ENCODE peak calls at places on chromosomes 4 and X, in nine cellular contexts. Q is caudate nucleus, U is SHP77 treated with DMSO at 0.1 percent for 48 hours, X is GM04504, Y is NCI-H1436 treated with DMSO at 0.1 percent for 48 hours, G is GM20000, D is hepatocyte, C is neural progenitor cell, W is SW 1271. R is an unnamed sample.

GRCh38 chr4:157013656-157014055 is 42.1 kb upstream of the PDGFC start:
- DNase-seq in Y (no peak), G (no peak), D (no peak), C (no peak), W (no peak), U (no peak), X (no peak), Q (no peak), R (no peak)

GRCh38 chrX:53242310-53242709 is 17.3 kb upstream of the KDM5C start:
- DNase-seq in X (no peak), C (no peak), W (no peak), Y (no peak), U (no peak), Q (no peak), G (no peak), D (no peak), R (no peak)

GRCh38 chr4:145525291-145525740 is 43.7 kb downstream of the SMAD1 start:
- DNase-seq in U (no peak), X (no peak), Y (no peak), D (no peak), W (no peak), G (no peak), Q (no peak), C (peak; percentile 16), R (no peak)

GRCh38 chr4:32440391-32440790 is 1720.2 kb downstream of the PCDH7 start:
- DNase-seq in D (no peak), G (no peak), U (no peak), W (no peak), X (no peak), C (no peak), Q (no peak), Y (no peak), R (no peak)

GRCh38 chrX:10600479-10600878 is 19.9 kb downstream of the MID1 start:
- DNase-seq in X (no peak), D (no peak), G (no peak), U (no peak), C (no peak), Y (no peak), Q (no peak), W (no peak), R (no peak)

GRCh38 chr4:180164799-180165198 is 2078.4 kb upstream of the TENM3 start:
- DNase-seq in C (no peak), X (no peak), Y (no peak), D (peak; percentile 73), Q (no peak), U (no peak), G (no peak), W (no peak), R (peak; percentile 27)

GRCh38 chr4:83237591-83237990 is 47.0 kb downstream of the COQ2 start:
- DNase-seq in Y (no peak), Q (no peak), C (no peak), D (no peak), X (no peak), U (no peak), W (no peak), G (no peak), R (no peak)

GRCh38 chr4:167219090-167219489 is 15.2 kb downstream of the SPOCK3 start:
- DNase-seq in U (peak; percentile 72), D (no peak), G (no peak), W (no peak), Y (peak; percentile 90), C (no peak), X (no peak), Q (no peak), R (no peak)

GRCh38 chrX:18410038-18410437 is 15.4 kb upstream of the CDKL5 start:
- DNase-seq in Q (no peak), G (no peak), W (no peak), Y (no peak), X (no peak), U (no peak), C (peak; percentile 15), D (peak; percentile 54), R (peak; percentile 6)

GRCh38 chrX:149570668-149571067 is 16.6 kb downstream of the MAGEA9B start:
- DNase-seq in W (no peak), G (no peak), Q (no peak), C (no peak), D (peak; percentile 44), Y (no peak), U (no peak), X (peak; percentile 42), R (peak; percentile 68)

R was measured in MV-4-11.